ENCODE peak calls at places on chromosomes 5 and 9, in eight cellular contexts. C is lung, H is stomach, V is AG04450, Q is psoas muscle, B is lower lobe of right lung, D is mesendoderm, W is A549. P is an unnamed sample.
A peak's percentile ranks its signal among the peaks of the same experiment; 100 is the strongest.

GRCh38 chr9:18996191-18996590 is 36.8 kb downstream of the SAXO1 start:
- DNase-seq in C (no peak), H (no peak), V (no peak), Q (no peak), B (no peak), D (no peak), W (no peak), P (no peak)

GRCh38 chr5:14715481-14715880 is 51.0 kb downstream of the OTULIN start:
- DNase-seq in C (no peak), H (no peak), V (no peak), Q (no peak), B (no peak), D (no peak), W (no peak), P (no peak)

GRCh38 chr5:1375871-1376850 is 31.3 kb upstream of the CLPTM1L start:
- DNase-seq in C (no peak), H (no peak), V (no peak), Q (no peak), B (no peak), D (no peak), W (no peak), P (no peak)

GRCh38 chr5:116440329-116440895 is 134.2 kb downstream of the SEMA6A start:
- DNase-seq in C (no peak), H (no peak), V (no peak), Q (no peak), B (no peak), D (no peak), W (no peak), P (no peak)

GRCh38 chr5:134585966-134586365 is 46.7 kb downstream of the SAR1B start:
- DNase-seq in C (no peak), H (no peak), V (no peak), Q (no peak), B (no peak), D (no peak), W (no peak), P (no peak)

GRCh38 chr9:86279839-86280238 is 2.5 kb downstream of the ISCA1 start:
- DNase-seq in C (no peak), H (no peak), V (no peak), Q (no peak), B (no peak), D (no peak), W (no peak), P (no peak)

GRCh38 chr5:62182802-62183201 is 123.2 kb upstream of the KIF2A start:
- DNase-seq in C (no peak), H (no peak), V (no peak), Q (no peak), B (no peak), D (no peak), W (no peak), P (no peak)

GRCh38 chr5:53503819-53504218 is 23.4 kb downstream of the FST start:
- DNase-seq in C (no peak), H (no peak), V (no peak), Q (no peak), B (no peak), D (no peak), W (no peak), P (no peak)

GRCh38 chr9:37284631-37285030 is 137.9 kb upstream of the GRHPR start:
- DNase-seq in C (no peak), H (no peak), V (no peak), Q (no peak), B (no peak), D (no peak), W (no peak), P (no peak)

GRCh38 chr5:56319281-56320242 is 86.4 kb upstream of the ANKRD55 start:
- DNase-seq in C (peak; percentile 30), H (no peak), V (peak; percentile 29), Q (peak; percentile 43), B (peak; percentile 50), D (no peak), W (no peak), P (no peak)

GRCh38 chr5:39411051-39411450 is 13.7 kb downstream of the DAB2 start:
- DNase-seq in C (no peak), H (no peak), V (no peak), Q (no peak), B (no peak), D (no peak), W (no peak), P (no peak)

GRCh38 chr9:82188817-82189216 is 200.2 kb downstream of the SPATA31D1 start:
- DNase-seq in C (no peak), H (no peak), V (no peak), Q (no peak), B (no peak), D (peak; percentile 54), W (no peak), P (no peak)

GRCh38 chr5:96120120-96120519 is 158.5 kb upstream of the ELL2 start:
- DNase-seq in C (no peak), H (no peak), V (no peak), Q (no peak), B (no peak), D (peak; percentile 33), W (no peak), P (no peak)

GRCh38 chr9:34647651-34648050 is 1.2 kb downstream of the GALT start:
- DNase-seq in C (no peak), H (no peak), V (no peak), Q (no peak), B (no peak), D (no peak), W (no peak), P (no peak)

GRCh38 chr5:131756942-131757341 is 39.9 kb downstream of the FNIP1 start:
- DNase-seq in C (no peak), H (no peak), V (no peak), Q (no peak), B (no peak), D (no peak), W (no peak), P (no peak)

GRCh38 chr5:172559004-172559932 is 81.8 kb upstream of the NEURL1B start:
- DNase-seq in C (no peak), H (peak; percentile 32), V (peak; percentile 49), Q (peak; percentile 48), B (no peak), D (no peak), W (no peak), P (no peak)

GRCh38 chr9:3527653-3527960 is 1.8 kb upstream of the RFX3 start:
- DNase-seq in C (no peak), H (no peak), V (no peak), Q (no peak), B (no peak), D (no peak), W (no peak), P (no peak)

GRCh38 chr9:127232833-127233549 is 31.6 kb upstream of the GARNL3 start:
- DNase-seq in C (no peak), H (no peak), V (no peak), Q (no peak), B (no peak), D (no peak), W (no peak), P (no peak)

GRCh38 chr5:66960373-66961137 is 236.0 kb downstream of the CD180 start:
- DNase-seq in C (no peak), H (peak; percentile 31), V (no peak), Q (no peak), B (no peak), D (peak; percentile 27), W (no peak), P (no peak)

GRCh38 chr5:459562-460412 is 16.8 kb downstream of the EXOC3 start:
- DNase-seq in C (no peak), H (no peak), V (no peak), Q (no peak), B (no peak), D (no peak), W (no peak), P (no peak)

GRCh38 chr9:97990259-97990658 is 7.1 kb downstream of the ANP32B start:
- DNase-seq in C (no peak), H (no peak), V (peak; percentile 42), Q (no peak), B (no peak), D (peak; percentile 79), W (peak; percentile 63), P (no peak)

GRCh38 chr5:91269198-91269597 is 113.9 kb downstream of the ARRDC3 start:
- DNase-seq in C (no peak), H (no peak), V (no peak), Q (no peak), B (no peak), D (no peak), W (no peak), P (peak; percentile 11)

GRCh38 chr5:91263898-91264297 is 119.2 kb downstream of the ARRDC3 start:
- DNase-seq in C (no peak), H (no peak), V (no peak), Q (no peak), B (no peak), D (no peak), W (no peak), P (no peak)

GRCh38 chr5:91264311-91265051 is 118.6 kb downstream of the ARRDC3 start:
- DNase-seq in C (no peak), H (no peak), V (no peak), Q (no peak), B (no peak), D (peak; percentile 40), W (no peak), P (no peak)

GRCh38 chr5:91271999-91272398 is 111.1 kb downstream of the ARRDC3 start:
- DNase-seq in C (no peak), H (no peak), V (no peak), Q (no peak), B (no peak), D (no peak), W (no peak), P (no peak)

GRCh38 chr5:91266184-91266705 is 116.9 kb downstream of the ARRDC3 start:
- DNase-seq in C (no peak), H (no peak), V (no peak), Q (no peak), B (no peak), D (no peak), W (peak; percentile 74), P (no peak)
- H3K27ac ChIP-seq in C (no peak overlapping the region), H (no peak overlapping the region), V (no peak overlapping the region), Q (peak overlapping the region; percentile 66), B (no peak overlapping the region), D (no peak overlapping the region), W (no peak overlapping the region), P (no peak overlapping the region)

DNA sequence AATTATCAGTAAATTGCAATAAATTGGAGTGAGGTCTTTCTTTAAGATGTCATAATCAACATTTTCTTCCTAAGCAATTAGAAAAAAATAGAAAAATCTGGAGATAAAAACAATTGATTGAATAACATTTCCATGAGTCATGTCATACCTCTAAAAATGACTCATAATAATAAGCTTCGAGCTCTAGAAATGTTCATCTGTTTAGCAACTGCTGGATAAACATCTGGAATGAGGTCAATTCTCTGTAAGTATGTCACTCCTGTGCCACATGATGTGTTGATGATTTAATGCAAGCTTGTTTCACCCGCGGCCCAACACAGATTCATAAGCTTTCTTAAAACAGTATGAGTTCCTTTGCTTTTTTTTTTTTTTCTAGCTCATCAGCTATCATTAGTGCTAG is 39.7 kb upstream of the PAM start:
- DNase-seq in C (no peak), H (no peak), V (peak; percentile 53), Q (no peak), B (no peak), D (no peak), W (no peak), P (no peak)
- H3K27ac ChIP-seq in C (no peak overlapping the region), H (no peak overlapping the region), V (no peak overlapping the region), Q (no peak overlapping the region), B (no peak overlapping the region), D (no peak overlapping the region), W (no peak overlapping the region), P (no peak overlapping the region)

GRCh38 chr9:133371261-133371711 is 4.6 kb downstream of the SURF4 start:
- DNase-seq in C (no peak), H (no peak), V (no peak), Q (no peak), B (peak; percentile 43), D (no peak), W (no peak), P (no peak)
- H3K27ac ChIP-seq in C (no peak overlapping the region), H (peak overlapping the region; percentile 73), V (peak overlapping the region; percentile 42), Q (no peak overlapping the region), B (peak overlapping the region; percentile 26), D (no peak overlapping the region), W (no peak overlapping the region), P (no peak overlapping the region)

GRCh38 chr5:111231053-111231586 is 6.9 kb downstream of the CAMK4 start:
- DNase-seq in C (no peak), H (no peak), V (no peak), Q (no peak), B (no peak), D (no peak), W (no peak), P (no peak)
- H3K27ac ChIP-seq in C (no peak overlapping the region), H (no peak overlapping the region), V (no peak overlapping the region), Q (no peak overlapping the region), B (no peak overlapping the region), D (no peak overlapping the region), W (no peak overlapping the region), P (no peak overlapping the region)

P was measured in substantia nigra.